ENCODE peak calls at places on chromosomes 12 and 14, in eight cellular contexts. W is cardiac muscle cell, X is mammary epithelial cell, Y is ovary, M is tibial artery, T is aorta, R is breast epithelium, L is fibroblast of lung. E is an unnamed sample. For H3K4me1 and H3K27me3, the result is how much of the 10 kb centered on the place peaks cover.

GRCh38 chr14:76930549-76930948 is 98.0 kb downstream of the IRF2BPL start:
- DNase-seq in Y (no peak), L (no peak), M (no peak), R (no peak), W (no peak), T (no peak), X (no peak), E (no peak)

GRCh38 chr12:9634177-9634803 is 26.6 kb upstream of the KLRB1 start:
- DNase-seq in L (peak), R (no peak), Y (no peak), T (peak), X (peak), W (peak), M (no peak), E (peak)

GRCh38 chr14:80434574-80435321 is 223.4 kb upstream of the DIO2 start:
- DNase-seq in X (peak), M (no peak), Y (no peak), L (peak), W (no peak), R (no peak), T (no peak), E (no peak)

GRCh38 chr14:84806627-84807026 is 723.3 kb upstream of the FLRT2 start:
- DNase-seq in Y (no peak), X (peak), W (peak), R (no peak), M (no peak), L (peak), T (no peak), E (no peak)

GRCh38 chr12:31633464-31633863 is 26.0 kb upstream of the ETFBKMT start:
- DNase-seq in X (no peak), R (no peak), M (no peak), T (no peak), Y (no peak), L (no peak), W (no peak), E (no peak)

GRCh38 chr12:127270193-127270592 is 996.8 kb upstream of the TMEM132C start:
- DNase-seq in M (no peak), L (peak), T (peak), W (peak), X (peak), R (no peak), Y (no peak), E (peak)

GRCh38 chr12:14379508-14379907 is 14.0 kb downstream of the ATF7IP start:
- DNase-seq in L (no peak), T (no peak), M (no peak), X (no peak), Y (no peak), R (no peak), W (no peak), E (no peak)

GRCh38 chr12:84986586-84986985 is 49.5 kb downstream of the TSPAN19 start:
- DNase-seq in R (no peak), M (no peak), T (no peak), X (no peak), Y (no peak), L (no peak), W (no peak), E (no peak)

GRCh38 chr14:97524579-97525319 is 727.6 kb downstream of the VRK1 start:
- DNase-seq in Y (no peak), T (no peak), L (peak), R (no peak), M (no peak), X (no peak), W (no peak), E (no peak)

GRCh38 chr12:3964404-3964803 is 91.2 kb upstream of the PARP11 start:
- DNase-seq in T (no peak), X (no peak), R (no peak), M (no peak), L (no peak), Y (no peak), W (peak), E (no peak)

GRCh38 chr12:103085541-103085940 is 128.1 kb downstream of the ASCL1 start:
- DNase-seq in L (no peak), X (no peak), T (no peak), W (no peak), R (no peak), M (no peak), Y (no peak), E (no peak)

GRCh38 chr12:50059440-50060119 is 2.2 kb downstream of the ASIC1 start:
- DNase-seq in W (no peak), M (no peak), Y (no peak), R (no peak), L (peak), X (no peak), T (no peak), E (no peak)

GRCh38 chr12:7354521-7354920 is 50.6 kb downstream of the ACSM4 start:
- DNase-seq in M (no peak), X (peak), L (no peak), R (no peak), Y (no peak), W (no peak), T (no peak), E (no peak)

GRCh38 chr12:6426882-6427671 is 17.7 kb upstream of the CD27 start:
- DNase-seq in M (no peak), T (no peak), L (no peak), W (no peak), Y (no peak), R (no peak), X (no peak), E (no peak)

GRCh38 chr14:67513631-67514108 is 19.4 kb upstream of the PLEKHH1 start:
- DNase-seq in W (no peak), Y (no peak), M (no peak), T (no peak), X (no peak), R (no peak), L (no peak), E (no peak)

GRCh38 chr14:103260629-103261124 is 73.4 kb upstream of the EIF5 start:
- DNase-seq in X (peak), R (no peak), W (peak), L (peak), Y (peak), T (peak), M (peak), E (peak)

GRCh38 chr12:16369156-16369555 is 21.7 kb downstream of the MGST1 start:
- DNase-seq in Y (no peak), W (no peak), X (peak), R (no peak), L (no peak), M (no peak), T (no peak), E (no peak)

GRCh38 chr14:74347096-74347794 is 1.0 kb upstream of the VRTN start:
- DNase-seq in M (no peak), W (no peak), X (no peak), R (no peak), Y (no peak), T (no peak), L (no peak), E (no peak)

GRCh38 chr12:119178544-119179334 is at the start of gene HSPB8:
- DNase-seq in R (peak), M (peak), T (peak), L (peak), W (peak), Y (peak), X (peak), E (peak)

GRCh38 chr14:92785601-92786426 is 8.3 kb upstream of the GOLGA5 start:
- DNase-seq in X (peak), W (peak), R (no peak), L (peak), T (peak), M (no peak), Y (peak), E (peak)

GRCh38 chr14:59098377-59098776 is 90.1 kb upstream of the DAAM1 start:
- DNase-seq in T (no peak), W (peak), L (peak), M (no peak), X (peak), Y (no peak), R (no peak), E (peak)

GRCh38 chr12:55718020-55718419 is 2.2 kb upstream of the RDH5 start:
- DNase-seq in X (no peak), L (peak), M (no peak), T (peak), Y (no peak), W (peak), R (no peak), E (no peak)

GRCh38 chr12:55715169-55715764 is 579 bp upstream of the BLOC1S1 start:
- DNase-seq in X (no peak), M (no peak), L (peak), W (no peak), Y (no peak), T (peak), R (no peak), E (no peak)

GRCh38 chr12:55715833-55716581 is at the start of gene BLOC1S1:
- DNase-seq in Y (peak), R (peak), T (peak), X (peak), L (peak), W (peak), M (peak), E (peak)

GRCh38 chr12:55717397-55718007 is 1.7 kb downstream of the BLOC1S1 start:
- DNase-seq in X (peak), T (peak), M (no peak), Y (no peak), L (peak), R (no peak), W (no peak), E (no peak)

GRCh38 chr12:55716582-55717396 is 943 bp downstream of the BLOC1S1 start:
- DNase-seq in Y (no peak), R (no peak), X (no peak), M (no peak), W (no peak), T (peak), L (peak), E (no peak)
- H3K4me1 ChIP-seq in Y (under half), R (under half), X (half or more), M (half or more), W (under half), T (under half), L (half or more), E (half or more)

DNA sequence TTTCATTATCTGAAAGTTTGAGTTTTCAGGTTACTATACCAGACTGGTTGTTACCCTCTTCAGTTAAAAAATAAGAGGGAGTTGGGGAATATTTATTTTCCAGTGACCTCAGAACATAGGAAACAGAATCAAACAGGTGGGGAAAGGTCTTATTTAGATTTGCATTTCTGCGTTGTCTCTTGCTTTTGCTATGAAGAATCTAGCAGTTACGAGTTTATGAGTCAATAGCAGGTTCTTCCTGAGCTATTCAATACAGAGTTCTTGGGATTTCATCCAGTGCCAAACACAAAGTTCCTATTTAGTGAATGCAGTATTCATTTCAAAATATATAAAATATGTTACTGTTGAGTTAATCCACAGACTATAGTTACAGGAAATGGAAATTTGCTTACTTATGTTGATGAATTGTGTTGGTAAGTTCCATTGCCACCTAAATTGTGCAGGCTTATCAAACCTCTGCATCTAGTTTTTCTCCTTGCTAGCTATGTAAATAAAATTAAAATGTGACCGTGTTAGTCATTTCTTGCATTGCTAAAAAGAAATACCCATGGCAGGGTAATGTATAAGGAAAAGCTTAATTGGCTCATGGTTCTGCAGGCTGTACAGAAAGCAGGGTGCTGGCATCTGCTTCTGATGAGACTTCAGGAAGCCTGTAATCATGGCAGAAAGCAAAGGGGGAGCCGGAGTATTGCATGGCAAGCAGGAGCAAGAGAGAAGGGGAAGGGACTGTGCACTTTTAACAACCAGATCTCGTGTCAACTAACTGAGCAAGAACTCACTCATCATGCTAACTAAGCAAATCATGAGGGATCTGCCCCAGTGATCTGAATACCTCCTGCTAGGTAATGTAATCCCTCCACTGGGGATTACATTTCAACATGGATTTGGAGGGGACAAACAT is 110.2 kb downstream of the KTN1 start:
- DNase-seq in T (no peak), X (no peak), Y (no peak), L (no peak), R (no peak), W (no peak), M (no peak), E (peak)
- H3K4me3 ChIP-seq in T (no peak), X (no peak), Y (no peak), L (no peak), R (no peak), W (no peak), M (no peak), E (no peak)

DNA sequence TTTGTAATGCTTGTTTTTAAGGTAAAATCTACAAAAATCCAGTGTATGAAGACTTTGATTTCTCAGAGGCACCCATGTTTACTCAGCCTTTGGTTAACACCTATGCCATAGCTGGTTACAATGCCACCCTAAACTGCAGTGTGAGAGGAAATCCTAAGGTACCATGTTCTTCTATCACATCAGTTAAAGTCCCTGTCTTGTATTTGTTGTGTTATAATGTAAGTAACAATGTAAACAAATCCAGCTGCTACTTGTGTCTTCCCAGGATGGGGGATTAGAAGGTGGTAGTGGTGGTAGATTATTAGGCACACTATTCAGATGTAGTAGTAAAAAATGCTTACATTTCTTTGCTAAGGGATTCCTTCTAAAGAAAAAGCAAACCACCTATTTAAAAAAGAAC is 19.4 kb upstream of the CHPT1 start:
- DNase-seq in R (no peak), L (no peak), Y (no peak), X (no peak), T (no peak), W (no peak), M (no peak), E (no peak)
- H3K27me3 ChIP-seq in R (under half), L (under half), Y (under half), X (under half), T (under half), W (under half), M (under half), E (under half)

DNA sequence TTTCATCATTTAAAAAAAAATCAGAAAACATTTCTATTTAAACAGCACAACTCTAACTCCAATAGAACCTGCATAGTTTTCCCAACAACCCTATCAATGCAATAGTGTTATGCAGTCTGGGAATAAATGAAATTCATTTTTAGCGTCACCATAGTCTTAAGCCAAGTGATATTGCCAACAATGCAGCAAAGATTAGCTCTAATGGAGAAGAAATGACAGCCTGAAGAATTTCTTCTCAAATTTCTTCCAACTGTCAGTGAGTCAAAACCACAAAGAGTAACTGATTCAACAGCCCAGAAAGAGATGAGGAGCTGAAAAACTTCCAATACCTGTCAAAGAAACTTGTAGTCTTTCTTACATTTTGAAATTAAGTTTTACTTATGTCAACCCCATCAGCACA is 50.9 kb upstream of the PTPRR start:
- DNase-seq in R (no peak), M (no peak), T (no peak), L (peak), X (no peak), Y (no peak), W (peak), E (peak)
- H3K4me1 ChIP-seq in R (under half), M (under half), T (under half), L (under half), X (under half), Y (under half), W (under half), E (under half)

GRCh38 chr12:104524433-104524832 is 67.7 kb downstream of the CHST11 start:
- DNase-seq in M (no peak), L (no peak), X (no peak), W (no peak), T (no peak), R (no peak), Y (no peak), E (no peak)

GRCh38 chr12:104524026-104524425 is 67.3 kb downstream of the CHST11 start:
- DNase-seq in W (peak), T (no peak), R (no peak), X (no peak), M (no peak), L (no peak), Y (no peak), E (peak)

GRCh38 chr12:104521731-104522130 is 65.0 kb downstream of the CHST11 start:
- DNase-seq in Y (no peak), T (peak), W (peak), X (no peak), R (no peak), M (no peak), L (peak), E (peak)

GRCh38 chr12:104520242-104520900 is 63.6 kb downstream of the CHST11 start:
- DNase-seq in Y (no peak), X (no peak), R (no peak), M (no peak), T (no peak), W (no peak), L (no peak), E (no peak)

DNA sequence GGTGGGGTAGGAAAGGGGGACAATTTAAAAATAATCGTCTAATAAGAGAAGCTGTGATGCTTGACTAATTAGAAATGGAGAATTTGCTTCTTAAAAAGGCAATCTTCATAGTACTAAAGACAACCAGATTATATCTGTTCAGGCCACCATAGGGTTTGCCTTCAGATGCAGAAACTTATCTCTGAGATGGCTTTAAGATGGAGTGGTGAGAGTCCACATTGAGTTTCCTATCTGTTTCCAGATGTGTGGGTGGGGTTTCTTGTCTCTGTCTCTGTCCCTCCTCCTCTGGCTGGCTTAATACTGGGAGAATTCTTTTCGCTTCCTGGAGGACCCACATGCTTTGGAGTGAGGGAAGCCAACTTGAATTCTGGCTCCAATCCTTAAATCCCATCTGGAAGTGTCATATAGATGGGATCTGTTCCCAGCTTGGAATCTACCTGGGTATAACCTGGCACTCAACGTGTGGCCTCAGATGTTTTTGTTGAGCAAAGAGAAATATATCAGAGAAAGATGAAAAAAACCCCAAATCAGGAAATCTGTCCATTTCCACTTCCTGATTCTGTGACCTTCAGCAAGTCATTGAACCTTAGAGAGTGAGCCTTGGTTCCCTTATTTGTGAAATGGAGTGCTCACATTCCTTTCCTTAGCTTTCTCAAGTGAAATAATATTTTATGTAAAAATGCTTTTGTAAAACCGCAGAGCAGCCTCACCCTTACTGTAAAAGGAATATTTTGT is 66.4 kb downstream of the CHST11 start:
- DNase-seq in X (no peak), T (no peak), Y (no peak), M (no peak), W (no peak), L (no peak), R (no peak), E (peak)
- H3K4me3 ChIP-seq in X (no peak), T (no peak), Y (no peak), M (no peak), W (no peak), L (no peak), R (no peak), E (peak)

GRCh38 chr14:99273724-99274345 is 1.8 kb upstream of the BCL11B start:
- DNase-seq in W (peak), L (peak), X (peak), R (no peak), M (no peak), Y (peak), T (no peak), E (no peak)
- H3K27me3 ChIP-seq in W (half or more), L (under half), X (under half), R (half or more), M (half or more), Y (under half), T (under half), E (under half)

E was measured in adipocyte.